ENCODE peak calls at places on chromosomes 7 and 10, in five cellular contexts. O, B, Q, E and L are unnamed samples.

GRCh38 chr7:151260471-151260870 is 12.0 kb upstream of the SMARCD3 start:
- DNase-seq in O (no peak), B (no peak), Q (no peak), E (no peak), L (no peak)

GRCh38 chr10:47206449-47207279 is 93.3 kb upstream of the GDF10 start:
- DNase-seq in O (no peak), B (no peak), Q (no peak), E (no peak), L (no peak)

GRCh38 chr7:27217951-27218350 is 18.1 kb upstream of the HOXA13 start:
- DNase-seq in O (no peak), B (no peak), Q (no peak), E (no peak), L (no peak)

GRCh38 chr10:44723654-44724053 is 187.5 kb upstream of the TMEM72 start:
- DNase-seq in O (no peak), B (no peak), Q (no peak), E (no peak), L (no peak)

GRCh38 chr7:139811106-139811505 is 18.0 kb upstream of the TBXAS1 start:
- DNase-seq in O (no peak), B (no peak), Q (no peak), E (no peak), L (no peak)

GRCh38 chr10:119161680-119162079 is 3.8 kb downstream of the SFXN4 start:
- DNase-seq in O (no peak), B (no peak), Q (no peak), E (no peak), L (no peak)

GRCh38 chr10:60237977-60238376 is 151.7 kb downstream of the ANK3 start:
- DNase-seq in O (no peak), B (no peak), Q (peak), E (no peak), L (no peak)

GRCh38 chr7:64889686-64890162 is 13.3 kb upstream of the ZNF273 start:
- DNase-seq in O (no peak), B (no peak), Q (no peak), E (no peak), L (no peak)

GRCh38 chr7:1999278-1999984 is 233.3 kb downstream of the MAD1L1 start:
- DNase-seq in O (no peak), B (no peak), Q (no peak), E (no peak), L (no peak)

GRCh38 chr10:114389429-114389828 is 14.9 kb downstream of the AFAP1L2 start:
- DNase-seq in O (no peak), B (no peak), Q (no peak), E (no peak), L (no peak)

GRCh38 chr7:150732786-150733733 is 4.2 kb upstream of the GIMAP5 start:
- DNase-seq in O (no peak), B (no peak), Q (no peak), E (no peak), L (no peak)

GRCh38 chr10:73974309-73974946 is 23.5 kb upstream of the VCL start:
- DNase-seq in O (no peak), B (no peak), Q (no peak), E (no peak), L (no peak)

GRCh38 chr7:100065452-100066186 is 15.9 kb downstream of the ZNF3 start:
- DNase-seq in O (no peak), B (no peak), Q (no peak), E (no peak), L (no peak)

GRCh38 chr7:137295925-137296324 is 47.6 kb downstream of the PTN start:
- DNase-seq in O (no peak), B (no peak), Q (no peak), E (no peak), L (no peak)

GRCh38 chr7:131625817-131626372 is 69.5 kb upstream of the PODXL start:
- DNase-seq in O (no peak), B (peak), Q (no peak), E (peak), L (no peak)

GRCh38 chr10:51073461-51074237 is 638 bp upstream of the PRKG1 start:
- DNase-seq in O (peak), B (no peak), Q (no peak), E (no peak), L (no peak)

GRCh38 chr10:94131885-94132284 is 138.2 kb downstream of the PLCE1 start:
- DNase-seq in O (no peak), B (no peak), Q (no peak), E (no peak), L (no peak)

GRCh38 chr10:80462986-80463741 is 9.1 kb downstream of the TSPAN14 start:
- DNase-seq in O (no peak), B (no peak), Q (no peak), E (no peak), L (no peak)

GRCh38 chr7:151849008-151849878 is 27.7 kb downstream of the PRKAG2 start:
- DNase-seq in O (no peak), B (no peak), Q (no peak), E (no peak), L (no peak)

GRCh38 chr10:63438506-63439498 is 27.0 kb downstream of the JMJD1C start:
- DNase-seq in O (peak), B (no peak), Q (no peak), E (no peak), L (no peak)

GRCh38 chr10:10796061-10796773 is 221.5 kb upstream of the CELF2 start:
- DNase-seq in O (no peak), B (no peak), Q (no peak), E (no peak), L (no peak)

GRCh38 chr10:92076722-92077121 is 153.2 kb downstream of the BTAF1 start:
- DNase-seq in O (no peak), B (no peak), Q (no peak), E (no peak), L (no peak)

GRCh38 chr7:12403287-12404181 is at the start of gene VWDE:
- DNase-seq in O (peak), B (no peak), Q (no peak), E (peak), L (no peak)

DNA sequence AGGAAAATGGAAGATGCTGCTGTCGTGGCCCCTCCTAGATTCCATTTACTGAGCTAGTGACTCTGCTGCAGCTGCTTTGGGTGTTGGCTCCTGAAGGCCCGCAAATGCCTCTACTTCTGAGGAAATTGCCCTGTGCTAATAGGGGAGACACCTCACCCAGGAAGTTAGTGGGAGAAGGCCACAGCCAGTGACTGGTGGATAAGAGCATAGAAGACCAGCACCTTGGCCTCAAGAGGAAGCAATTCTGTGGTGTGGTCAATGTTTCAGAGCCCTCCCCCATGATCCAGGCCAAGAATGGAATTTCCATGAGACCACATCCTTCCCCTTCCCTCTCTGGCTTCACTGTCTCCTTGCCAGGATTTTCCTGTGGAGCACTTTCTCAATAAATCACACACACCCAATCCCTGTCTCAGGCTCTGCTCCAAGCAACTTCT is 25.0 kb upstream of the FZD1 start:
- DNase-seq in O (no peak), B (no peak), Q (no peak), E (no peak), L (no peak)
- TF ChIP-seq SUZ12 in O (no peak), B (no peak), Q (no peak), E (no peak), L (no peak)

DNA sequence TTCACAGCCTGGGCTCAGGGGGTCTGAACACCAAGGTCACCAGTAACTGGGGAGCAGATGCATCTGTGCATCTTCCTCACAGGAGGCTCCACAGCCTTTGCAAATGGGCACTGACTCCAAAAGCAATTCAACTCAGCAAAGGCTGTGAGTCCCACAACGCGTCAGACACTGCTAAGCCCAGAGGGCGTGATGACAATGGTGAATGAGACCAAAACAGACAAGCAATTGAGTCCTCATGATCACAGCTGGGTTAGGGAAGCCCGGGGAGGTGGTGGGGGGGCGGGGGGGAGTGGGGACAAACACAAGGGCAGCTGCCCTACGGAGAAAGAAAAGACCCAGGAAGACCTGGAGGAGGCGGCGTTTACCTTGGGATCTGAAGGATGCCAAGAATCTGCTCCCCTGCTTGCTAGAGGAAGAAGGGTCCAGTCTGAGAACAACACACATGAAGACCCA is 61.6 kb upstream of the RNF32 start:
- DNase-seq in O (no peak), B (no peak), Q (no peak), E (peak), L (no peak)
- TF ChIP-seq SUZ12 in O (no peak), B (no peak), Q (no peak), E (no peak), L (no peak)

GRCh38 chr10:25226775-25227682 is 52.2 kb downstream of the GPR158 start:
- DNase-seq in O (peak), B (peak), Q (peak), E (peak), L (peak)
- TF ChIP-seq SUZ12 in O (no peak), B (no peak), Q (no peak), E (no peak), L (no peak)

GRCh38 chr10:18540195-18540594 is 111.2 kb downstream of the NSUN6 start:
- DNase-seq in O (no peak), B (no peak), Q (no peak), E (no peak), L (no peak)

GRCh38 chr10:18539335-18539734 is 112.1 kb downstream of the NSUN6 start:
- DNase-seq in O (no peak), B (no peak), Q (no peak), E (no peak), L (no peak)

GRCh38 chr10:18545626-18546025 is 105.8 kb downstream of the NSUN6 start:
- DNase-seq in O (no peak), B (no peak), Q (no peak), E (no peak), L (no peak)

DNA sequence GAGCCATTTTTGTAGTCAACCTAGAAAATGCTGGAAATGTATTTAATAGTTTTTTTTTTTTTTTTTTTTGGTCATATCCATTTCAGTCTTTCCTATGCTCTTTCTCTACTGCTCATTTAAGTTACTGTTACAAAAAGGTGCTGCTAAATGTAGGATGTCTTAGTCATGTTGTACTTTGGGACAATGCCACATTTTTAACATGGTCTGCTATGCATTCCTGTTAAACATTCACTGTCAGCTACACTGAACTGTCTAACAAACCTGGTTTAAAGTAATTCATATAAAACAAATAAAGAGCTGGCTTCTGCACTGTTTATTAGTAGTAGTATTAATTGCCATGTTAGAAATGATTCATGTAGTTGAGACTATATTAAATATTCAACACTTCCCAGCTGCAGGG is 108.6 kb downstream of the NSUN6 start:
- DNase-seq in O (no peak), B (no peak), Q (no peak), E (no peak), L (peak)
- TF ChIP-seq SUZ12 in O (no peak), B (no peak), Q (no peak), E (no peak), L (no peak)

DNA sequence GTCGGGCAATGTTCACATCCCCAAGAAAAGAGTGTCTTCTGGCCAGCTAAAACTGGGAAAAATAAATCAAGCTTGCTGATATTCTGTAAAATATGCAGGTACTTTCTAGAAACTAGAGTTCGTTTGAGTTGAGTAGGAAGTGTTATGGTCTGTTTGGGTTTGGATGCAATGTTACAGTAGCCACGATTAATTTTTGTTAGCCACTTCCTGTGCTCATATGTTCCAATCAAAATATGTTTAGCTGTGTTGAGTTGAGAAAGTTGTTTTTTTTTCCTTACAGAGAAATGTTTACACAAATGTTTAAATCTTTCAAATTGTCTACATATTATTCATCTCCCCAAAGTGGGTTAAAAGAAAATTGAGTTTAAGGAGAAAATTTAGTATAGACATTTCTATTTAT is 11.2 kb upstream of the LAMB1 start:
- DNase-seq in O (no peak), B (no peak), Q (no peak), E (no peak), L (no peak)
- TF ChIP-seq SUZ12 in O (no peak), B (no peak), Q (no peak), E (no peak), L (no peak)

DNA sequence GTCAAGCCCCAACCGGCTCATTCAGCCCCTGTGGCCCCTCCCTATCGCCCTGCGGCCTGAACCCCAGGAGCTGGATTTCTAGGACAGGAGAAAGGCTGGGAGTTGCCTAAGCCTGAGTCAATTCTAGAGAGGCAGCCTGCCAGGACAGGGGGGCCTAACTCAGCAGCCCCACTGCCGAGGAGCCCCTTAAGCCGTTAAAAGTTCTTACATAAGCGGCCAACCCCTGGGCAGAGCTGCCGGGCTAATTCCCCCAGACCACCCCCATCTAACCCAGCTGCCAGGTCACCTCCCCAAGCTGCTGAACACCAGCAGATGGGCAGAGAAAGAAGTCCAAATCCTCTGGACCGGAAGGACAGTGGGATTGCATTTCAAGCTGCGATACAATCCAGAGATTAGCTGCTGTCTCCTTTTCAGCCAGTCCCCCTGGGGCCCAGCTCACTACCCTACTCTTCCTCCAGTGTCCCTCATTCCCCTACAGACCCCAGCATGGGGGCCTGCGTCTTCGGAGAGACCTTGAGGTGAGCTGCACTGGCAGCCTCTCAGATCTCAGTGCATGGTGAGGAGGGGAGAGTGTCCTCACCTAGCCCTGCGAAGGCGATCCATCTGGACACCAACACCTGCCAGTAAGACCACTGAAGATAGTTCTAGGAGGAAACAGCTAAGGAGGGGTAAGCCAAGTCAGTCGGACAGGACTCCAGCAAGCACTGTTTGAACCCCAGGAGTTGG is 910 bp downstream of the IMPDH1 start:
- DNase-seq in O (no peak), B (no peak), Q (no peak), E (no peak), L (no peak)
- TF ChIP-seq SUZ12 in O (no peak), B (peak), Q (no peak), E (no peak), L (no peak)

GRCh38 chr10:37758074-37758473 is 99.3 kb downstream of the ZNF248 start:
- DNase-seq in O (no peak), B (no peak), Q (no peak), E (no peak), L (no peak)

GRCh38 chr10:37752309-37752875 is 105.0 kb downstream of the ZNF248 start:
- DNase-seq in O (no peak), B (no peak), Q (no peak), E (no peak), L (no peak)

GRCh38 chr10:37754538-37755323 is 102.7 kb downstream of the ZNF248 start:
- DNase-seq in O (peak), B (no peak), Q (no peak), E (peak), L (peak)
- TF ChIP-seq SUZ12 in O (no peak), B (no peak), Q (no peak), E (no peak), L (no peak)